ENCODE peak calls at places on chromosomes 7 and 10, in nine cellular contexts. One of them, this sample, is unnamed.
A peak's percentile ranks its signal among the peaks of the same experiment; 100 is the strongest.

GRCh38 chr10:11797847-11798633 is 25.1 kb upstream of the PROSER2 start:
- DNase-seq in psoas muscle: no peak
- DNase-seq in transverse colon: no peak
- DNase-seq in IMR-90: no peak
- DNase-seq in left ventricle myocardium inferior: no peak
- DNase-seq in CD8-positive, alpha-beta T cell: no peak
- DNase-seq in K562: no peak
- DNase-seq in heart left ventricle: no peak
- DNase-seq in GM23338: no peak
- DNase-seq in this sample: no peak

GRCh38 chr10:132189810-132190422 is 3.2 kb downstream of the DPYSL4 start:
- DNase-seq in left ventricle myocardium inferior: no peak
- DNase-seq in K562: no peak
- DNase-seq in heart left ventricle: no peak
- DNase-seq in IMR-90: no peak
- DNase-seq in GM23338: no peak
- DNase-seq in CD8-positive, alpha-beta T cell: no peak
- DNase-seq in psoas muscle: peak; percentile 36
- DNase-seq in transverse colon: no peak
- DNase-seq in this sample: no peak

GRCh38 chr7:47045592-47045991 is 536.3 kb downstream of the TNS3 start:
- DNase-seq in CD8-positive, alpha-beta T cell: no peak
- DNase-seq in psoas muscle: no peak
- DNase-seq in transverse colon: no peak
- DNase-seq in K562: no peak
- DNase-seq in heart left ventricle: no peak
- DNase-seq in GM23338: no peak
- DNase-seq in IMR-90: peak; percentile 19
- DNase-seq in left ventricle myocardium inferior: no peak
- DNase-seq in this sample: no peak

GRCh38 chr10:10222288-10222945 is 795.3 kb upstream of the CELF2 start:
- DNase-seq in CD8-positive, alpha-beta T cell: no peak
- DNase-seq in IMR-90: peak; percentile 40
- DNase-seq in heart left ventricle: no peak
- DNase-seq in K562: no peak
- DNase-seq in psoas muscle: no peak
- DNase-seq in GM23338: no peak
- DNase-seq in transverse colon: no peak
- DNase-seq in left ventricle myocardium inferior: no peak
- DNase-seq in this sample: no peak

GRCh38 chr10:113849140-113849803 is 4.6 kb downstream of the DCLRE1A start:
- DNase-seq in IMR-90: no peak
- DNase-seq in left ventricle myocardium inferior: no peak
- DNase-seq in CD8-positive, alpha-beta T cell: no peak
- DNase-seq in GM23338: no peak
- DNase-seq in transverse colon: no peak
- DNase-seq in heart left ventricle: no peak
- DNase-seq in K562: no peak
- DNase-seq in psoas muscle: no peak
- DNase-seq in this sample: no peak

GRCh38 chr7:5426226-5426475 is 2.5 kb upstream of the TNRC18 start:
- DNase-seq in GM23338: no peak
- DNase-seq in IMR-90: peak; percentile 66
- DNase-seq in K562: no peak
- DNase-seq in transverse colon: no peak
- DNase-seq in psoas muscle: peak; percentile 77
- DNase-seq in heart left ventricle: no peak
- DNase-seq in CD8-positive, alpha-beta T cell: no peak
- DNase-seq in left ventricle myocardium inferior: no peak
- DNase-seq in this sample: no peak

GRCh38 chr7:8094164-8095140 is 125.9 kb downstream of the GLCCI1 start:
- DNase-seq in CD8-positive, alpha-beta T cell: no peak
- DNase-seq in K562: no peak
- DNase-seq in psoas muscle: no peak
- DNase-seq in transverse colon: no peak
- DNase-seq in heart left ventricle: no peak
- DNase-seq in GM23338: no peak
- DNase-seq in IMR-90: no peak
- DNase-seq in left ventricle myocardium inferior: no peak
- DNase-seq in this sample: no peak

GRCh38 chr10:112402917-112403316 is 29.0 kb downstream of the ACSL5 start:
- DNase-seq in heart left ventricle: no peak
- DNase-seq in CD8-positive, alpha-beta T cell: no peak
- DNase-seq in left ventricle myocardium inferior: no peak
- DNase-seq in transverse colon: no peak
- DNase-seq in K562: no peak
- DNase-seq in psoas muscle: no peak
- DNase-seq in IMR-90: no peak
- DNase-seq in GM23338: no peak
- DNase-seq in this sample: no peak

GRCh38 chr10:102229810-102230263 is 3.7 kb downstream of the ELOVL3 start:
- DNase-seq in left ventricle myocardium inferior: peak; percentile 84
- DNase-seq in transverse colon: peak; percentile 90
- DNase-seq in IMR-90: peak; percentile 65
- DNase-seq in K562: peak; percentile 86
- DNase-seq in heart left ventricle: peak; percentile 78
- DNase-seq in CD8-positive, alpha-beta T cell: peak; percentile 82
- DNase-seq in psoas muscle: peak; percentile 92
- DNase-seq in GM23338: peak; percentile 92
- DNase-seq in this sample: no peak

GRCh38 chr10:102233997-102234396 is 7.3 kb downstream of the PITX3 start:
- DNase-seq in K562: no peak
- DNase-seq in heart left ventricle: no peak
- DNase-seq in GM23338: no peak
- DNase-seq in transverse colon: no peak
- DNase-seq in left ventricle myocardium inferior: no peak
- DNase-seq in CD8-positive, alpha-beta T cell: no peak
- DNase-seq in IMR-90: no peak
- DNase-seq in psoas muscle: no peak
- DNase-seq in this sample: no peak

GRCh38 chr10:102231357-102232318 is 5.5 kb downstream of the ELOVL3 start:
- DNase-seq in GM23338: peak; percentile 85
- DNase-seq in left ventricle myocardium inferior: peak; percentile 56
- DNase-seq in psoas muscle: peak; percentile 68
- DNase-seq in K562: peak; percentile 67
- DNase-seq in transverse colon: peak; percentile 72
- DNase-seq in IMR-90: no peak
- DNase-seq in CD8-positive, alpha-beta T cell: peak; percentile 34
- DNase-seq in heart left ventricle: peak; percentile 24
- DNase-seq in this sample: no peak

GRCh38 chr10:102230264-102230860 is 4.3 kb downstream of the ELOVL3 start:
- DNase-seq in left ventricle myocardium inferior: peak; percentile 31
- DNase-seq in CD8-positive, alpha-beta T cell: no peak
- DNase-seq in transverse colon: peak; percentile 35
- DNase-seq in IMR-90: peak; percentile 42
- DNase-seq in heart left ventricle: peak; percentile 27
- DNase-seq in psoas muscle: peak; percentile 88
- DNase-seq in K562: peak; percentile 57
- DNase-seq in GM23338: peak; percentile 90
- DNase-seq in this sample: no peak

GRCh38 chr10:102230861-102231356 is 4.8 kb downstream of the ELOVL3 start:
- DNase-seq in IMR-90: no peak
- DNase-seq in GM23338: peak; percentile 87
- DNase-seq in transverse colon: peak; percentile 48
- DNase-seq in CD8-positive, alpha-beta T cell: peak; percentile 34
- DNase-seq in K562: peak; percentile 62
- DNase-seq in heart left ventricle: no peak
- DNase-seq in left ventricle myocardium inferior: peak; percentile 22
- DNase-seq in psoas muscle: peak; percentile 58
- DNase-seq in this sample: no peak
- H3K4me3 ChIP-seq in IMR-90: peak overlapping the region; percentile 41
- H3K4me3 ChIP-seq in GM23338: peak overlapping the region; percentile 72
- H3K4me3 ChIP-seq in transverse colon: peak overlapping the region; percentile 60
- H3K4me3 ChIP-seq in CD8-positive, alpha-beta T cell: peak overlapping the region; percentile 51
- H3K4me3 ChIP-seq in K562: peak overlapping the region; percentile 43
- H3K4me3 ChIP-seq in heart left ventricle: peak overlapping the region; percentile 51
- H3K4me3 ChIP-seq in left ventricle myocardium inferior: peak overlapping the region; percentile 66
- H3K4me3 ChIP-seq in psoas muscle: peak overlapping the region; percentile 60
- H3K4me3 ChIP-seq in this sample: peak overlapping the region; percentile 68

DNA sequence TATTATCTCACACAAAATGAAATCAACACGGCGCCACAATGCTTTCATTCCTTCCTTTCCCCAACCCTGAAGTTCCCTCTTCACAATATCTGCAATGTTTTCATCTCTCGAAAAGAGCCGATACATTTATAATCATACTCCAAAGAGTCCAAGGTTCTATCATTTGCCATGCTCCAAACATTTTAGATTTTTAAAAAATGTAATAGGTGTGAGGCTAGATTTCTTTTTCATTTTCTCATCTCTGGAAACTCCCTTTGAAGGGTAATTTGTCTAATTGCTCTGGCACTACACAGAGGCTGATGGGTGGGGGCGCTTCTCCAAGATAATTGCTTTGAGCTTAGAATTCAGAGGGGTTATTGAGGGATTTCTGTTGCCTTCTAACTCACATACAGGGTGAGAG is 4.9 kb downstream of the DLX5 start:
- DNase-seq in GM23338: no peak
- DNase-seq in transverse colon: no peak
- DNase-seq in left ventricle myocardium inferior: no peak
- DNase-seq in IMR-90: no peak
- DNase-seq in psoas muscle: no peak
- DNase-seq in K562: no peak
- DNase-seq in CD8-positive, alpha-beta T cell: no peak
- DNase-seq in heart left ventricle: no peak
- DNase-seq in this sample: no peak
- H3K27me3 ChIP-seq in GM23338: peaks cover 100% of the 10 kb centered on the region
- H3K27me3 ChIP-seq in transverse colon: peaks cover 100% of the 10 kb centered on the region
- H3K27me3 ChIP-seq in left ventricle myocardium inferior: peaks cover 100% of the 10 kb centered on the region
- H3K27me3 ChIP-seq in IMR-90: peaks cover 82% of the 10 kb centered on the region
- H3K27me3 ChIP-seq in psoas muscle: peaks cover 5% of the 10 kb centered on the region
- H3K27me3 ChIP-seq in K562: peaks cover 76% of the 10 kb centered on the region
- H3K27me3 ChIP-seq in CD8-positive, alpha-beta T cell: peaks cover 58% of the 10 kb centered on the region
- H3K27me3 ChIP-seq in heart left ventricle: peaks cover 97% of the 10 kb centered on the region
- H3K27me3 ChIP-seq in this sample: peaks cover 54% of the 10 kb centered on the region

GRCh38 chr10:125001313-125002043 is 59.6 kb downstream of the ZRANB1 start:
- DNase-seq in psoas muscle: peak; percentile 53
- DNase-seq in IMR-90: no peak
- DNase-seq in CD8-positive, alpha-beta T cell: no peak
- DNase-seq in left ventricle myocardium inferior: peak; percentile 14
- DNase-seq in transverse colon: peak; percentile 5
- DNase-seq in GM23338: no peak
- DNase-seq in K562: no peak
- DNase-seq in heart left ventricle: peak; percentile 12
- DNase-seq in this sample: no peak

GRCh38 chr10:125002044-125002422 is 60.1 kb downstream of the ZRANB1 start:
- DNase-seq in psoas muscle: no peak
- DNase-seq in K562: no peak
- DNase-seq in left ventricle myocardium inferior: peak; percentile 12
- DNase-seq in IMR-90: no peak
- DNase-seq in CD8-positive, alpha-beta T cell: no peak
- DNase-seq in heart left ventricle: no peak
- DNase-seq in transverse colon: no peak
- DNase-seq in GM23338: no peak
- DNase-seq in this sample: no peak

GRCh38 chr10:124999433-125000365 is 57.8 kb downstream of the ZRANB1 start:
- DNase-seq in GM23338: no peak
- DNase-seq in CD8-positive, alpha-beta T cell: no peak
- DNase-seq in psoas muscle: peak; percentile 77
- DNase-seq in left ventricle myocardium inferior: peak; percentile 47
- DNase-seq in IMR-90: peak; percentile 92
- DNase-seq in K562: no peak
- DNase-seq in transverse colon: peak; percentile 17
- DNase-seq in heart left ventricle: peak; percentile 61
- DNase-seq in this sample: no peak

GRCh38 chr10:124998624-124999291 is 56.8 kb downstream of the ZRANB1 start:
- DNase-seq in transverse colon: peak; percentile 6
- DNase-seq in K562: no peak
- DNase-seq in IMR-90: no peak
- DNase-seq in GM23338: no peak
- DNase-seq in left ventricle myocardium inferior: peak; percentile 22
- DNase-seq in psoas muscle: no peak
- DNase-seq in CD8-positive, alpha-beta T cell: no peak
- DNase-seq in heart left ventricle: no peak
- DNase-seq in this sample: no peak

DNA sequence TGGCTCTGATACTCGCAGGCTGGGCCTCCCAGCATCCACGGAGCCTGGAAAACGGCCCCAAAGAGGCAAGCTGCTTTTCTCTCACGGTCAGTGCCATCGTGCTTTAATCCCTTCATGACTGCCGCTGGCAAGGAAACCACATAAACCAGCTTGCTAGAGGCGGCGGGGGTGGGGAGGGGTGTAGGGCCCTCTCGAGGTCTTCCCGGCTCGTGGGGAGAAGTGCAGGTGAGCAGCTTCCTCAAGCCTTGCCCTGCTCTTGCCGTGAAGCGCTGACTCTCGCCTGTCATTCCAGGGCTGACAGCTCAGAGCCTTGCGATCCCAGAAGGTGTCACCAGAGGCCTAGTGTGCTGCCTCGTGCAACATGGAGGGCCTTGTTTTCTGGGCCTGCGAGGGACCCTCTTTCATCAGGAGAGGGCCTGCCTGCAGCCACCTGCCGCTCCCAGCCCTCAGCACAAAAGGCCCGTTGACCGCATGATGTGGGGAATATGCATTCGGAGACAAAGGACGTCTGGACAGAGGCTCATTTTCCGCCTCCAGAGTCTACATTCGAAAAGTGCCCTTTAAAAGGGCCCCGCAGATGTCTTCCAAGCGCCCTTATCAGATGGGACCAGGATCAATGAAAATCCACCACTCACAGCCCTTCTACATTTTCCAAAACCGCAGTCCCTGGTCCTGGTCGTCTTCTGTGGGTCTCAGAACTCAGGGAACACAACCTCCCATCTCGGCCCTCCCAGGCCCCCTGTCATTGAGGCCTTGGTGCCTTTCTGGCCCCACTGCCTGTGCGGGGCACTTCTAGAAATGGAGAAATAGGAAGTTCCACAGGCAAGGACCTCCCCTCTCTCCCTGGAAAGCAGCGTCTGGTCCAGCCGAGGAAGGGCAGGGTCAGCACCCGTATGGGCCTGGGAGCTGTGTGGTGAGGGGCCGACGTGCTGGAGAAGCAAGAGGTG is 58.7 kb downstream of the ZRANB1 start:
- DNase-seq in transverse colon: peak; percentile 7
- DNase-seq in left ventricle myocardium inferior: peak; percentile 16
- DNase-seq in heart left ventricle: peak; percentile 8
- DNase-seq in K562: no peak
- DNase-seq in psoas muscle: no peak
- DNase-seq in CD8-positive, alpha-beta T cell: no peak
- DNase-seq in IMR-90: peak; percentile 57
- DNase-seq in GM23338: peak; percentile 41
- DNase-seq in this sample: no peak
- TF ChIP-seq CTCF in transverse colon: no peak
- TF ChIP-seq CTCF in left ventricle myocardium inferior: peak; percentile 38
- TF ChIP-seq CTCF in heart left ventricle: peak; percentile 41
- TF ChIP-seq CTCF in K562: no peak
- TF ChIP-seq CTCF in psoas muscle: no peak
- TF ChIP-seq CTCF in CD8-positive, alpha-beta T cell: no peak
- TF ChIP-seq CTCF in IMR-90: peak; percentile 36
- TF ChIP-seq CTCF in GM23338: peak; percentile 41
- TF ChIP-seq CTCF in this sample: no peak

GRCh38 chr10:75395955-75396860 is 5.4 kb downstream of the ZNF503 start:
- DNase-seq in transverse colon: peak; percentile 33
- DNase-seq in psoas muscle: no peak
- DNase-seq in heart left ventricle: peak; percentile 14
- DNase-seq in CD8-positive, alpha-beta T cell: no peak
- DNase-seq in left ventricle myocardium inferior: peak; percentile 39
- DNase-seq in K562: no peak
- DNase-seq in GM23338: peak; percentile 51
- DNase-seq in IMR-90: no peak
- DNase-seq in this sample: no peak

GRCh38 chr10:75397571-75397921 is 4.0 kb downstream of the ZNF503 start:
- DNase-seq in heart left ventricle: no peak
- DNase-seq in GM23338: peak; percentile 43
- DNase-seq in IMR-90: no peak
- DNase-seq in transverse colon: no peak
- DNase-seq in CD8-positive, alpha-beta T cell: no peak
- DNase-seq in left ventricle myocardium inferior: peak; percentile 20
- DNase-seq in psoas muscle: no peak
- DNase-seq in K562: no peak
- DNase-seq in this sample: no peak

GRCh38 chr10:75396861-75397570 is 4.5 kb downstream of the ZNF503 start:
- DNase-seq in CD8-positive, alpha-beta T cell: no peak
- DNase-seq in heart left ventricle: no peak
- DNase-seq in left ventricle myocardium inferior: peak; percentile 29
- DNase-seq in transverse colon: peak; percentile 20
- DNase-seq in psoas muscle: peak; percentile 62
- DNase-seq in GM23338: peak; percentile 63
- DNase-seq in K562: no peak
- DNase-seq in IMR-90: no peak
- DNase-seq in this sample: no peak

GRCh38 chr10:75392744-75393143 is 8.8 kb downstream of the ZNF503 start:
- DNase-seq in left ventricle myocardium inferior: no peak
- DNase-seq in heart left ventricle: no peak
- DNase-seq in psoas muscle: no peak
- DNase-seq in IMR-90: no peak
- DNase-seq in GM23338: no peak
- DNase-seq in transverse colon: no peak
- DNase-seq in CD8-positive, alpha-beta T cell: no peak
- DNase-seq in K562: no peak
- DNase-seq in this sample: no peak

DNA sequence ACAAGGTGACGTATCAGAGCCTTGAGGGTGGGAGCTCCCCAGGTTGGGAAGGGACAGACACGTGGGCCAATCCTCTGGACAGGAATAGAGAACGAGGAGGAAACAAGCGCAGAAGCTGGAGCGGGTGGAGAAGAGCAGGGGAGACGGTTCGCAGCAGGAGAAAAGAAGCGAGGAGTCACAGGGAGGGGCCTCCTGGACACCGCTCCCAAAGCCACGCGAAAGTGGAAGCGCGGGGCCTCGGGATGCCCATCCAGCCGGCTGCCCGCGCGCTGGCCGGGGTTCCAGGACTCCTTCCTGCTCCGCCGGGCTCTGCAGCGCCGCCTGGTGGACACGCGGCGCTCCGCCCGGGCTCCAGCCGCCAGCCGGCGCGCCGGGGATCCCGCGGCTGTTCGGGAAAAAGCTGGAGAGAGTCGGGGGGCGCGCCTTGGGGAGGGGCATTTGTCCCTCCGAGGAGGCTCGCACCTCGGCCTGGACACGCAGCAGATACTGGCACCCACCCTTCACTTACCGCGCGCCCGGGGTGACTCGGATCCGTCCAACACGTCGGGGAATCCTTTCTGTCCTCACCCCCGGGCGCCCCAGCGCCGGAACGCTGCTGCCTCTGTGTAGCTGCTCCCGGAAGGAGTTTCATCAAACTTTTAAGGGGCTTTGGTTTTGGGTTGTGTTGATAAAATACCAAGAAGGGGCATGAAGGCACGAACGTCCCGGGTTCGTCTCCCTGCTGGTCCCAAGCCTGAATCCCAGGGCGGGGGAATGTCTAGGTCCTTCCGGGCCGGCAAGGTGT is 6.2 kb downstream of the ZNF503 start:
- DNase-seq in IMR-90: peak; percentile 48
- DNase-seq in psoas muscle: peak; percentile 79
- DNase-seq in heart left ventricle: peak; percentile 40
- DNase-seq in K562: peak; percentile 58
- DNase-seq in left ventricle myocardium inferior: peak; percentile 53
- DNase-seq in CD8-positive, alpha-beta T cell: no peak
- DNase-seq in GM23338: peak; percentile 76
- DNase-seq in transverse colon: peak; percentile 58
- DNase-seq in this sample: no peak
- H3K4me3 ChIP-seq in IMR-90: peak overlapping the region; percentile 99
- H3K4me3 ChIP-seq in psoas muscle: peak overlapping the region; percentile 51
- H3K4me3 ChIP-seq in heart left ventricle: peak overlapping the region; percentile 59
- H3K4me3 ChIP-seq in K562: no peak overlapping the region
- H3K4me3 ChIP-seq in left ventricle myocardium inferior: peak overlapping the region; percentile 93
- H3K4me3 ChIP-seq in CD8-positive, alpha-beta T cell: no peak overlapping the region
- H3K4me3 ChIP-seq in GM23338: peak overlapping the region; percentile 60
- H3K4me3 ChIP-seq in transverse colon: peak overlapping the region; percentile 78
- H3K4me3 ChIP-seq in this sample: no peak overlapping the region

This sample was measured in keratinocyte.